ENCODE peak calls at places on chromosomes 12 and 14, in seven cellular contexts. N is left ventricle myocardium inferior; V is activated T-helper 2 cell treated with anti-CD3 and anti-CD28 coated beads, Interferon-gamma antibody, Interleukin-2, Interleukin-4, amounts not matched to agents 10 μg/mL and 5 μg/mL and 100 μg/mL, durations not matched to agents 14 hours and 24 hours and 36 hours; B is activated B cell treated with CpG ODN at 0.5 μM for 24 hours; X is left lobe of liver; R is brain microvascular endothelial cell; U is GM13976. Y is an unnamed sample.
A peak's percentile ranks its signal among the peaks of the same experiment; 100 is the strongest.

GRCh38 chr14:74952697-74953484 is 2.5 kb downstream of the PGF start:
- DNase-seq in N (no peak), V (no peak), B (no peak), X (no peak), R (no peak), U (no peak), Y (peak; percentile 72)

GRCh38 chr12:118842753-118843335 is 138.5 kb upstream of the SRRM4 start:
- DNase-seq in N (no peak), V (no peak), B (no peak), X (no peak), R (no peak), U (no peak), Y (no peak)

GRCh38 chr12:108423486-108423885 is 84.4 kb upstream of the CMKLR1 start:
- DNase-seq in N (no peak), V (no peak), B (no peak), X (no peak), R (no peak), U (no peak), Y (no peak)

GRCh38 chr12:118126119-118126757 is 9.7 kb upstream of the PEBP1 start:
- DNase-seq in N (peak; percentile 69), V (no peak), B (no peak), X (peak; percentile 94), R (no peak), U (no peak), Y (no peak)

GRCh38 chr12:76277480-76277879 is 70.7 kb downstream of the BBS10 start:
- DNase-seq in N (no peak), V (no peak), B (no peak), X (no peak), R (peak; percentile 59), U (no peak), Y (no peak)

GRCh38 chr12:105706321-105706972 is 376.0 kb downstream of the C12orf75 start:
- DNase-seq in N (no peak), V (no peak), B (no peak), X (no peak), R (peak; percentile 71), U (no peak), Y (peak; percentile 81)

GRCh38 chr12:98062464-98063245 is 452.7 kb upstream of the TMPO start:
- DNase-seq in N (no peak), V (no peak), B (no peak), X (no peak), R (no peak), U (no peak), Y (no peak)

GRCh38 chr14:101881426-101881825 is 82.9 kb upstream of the DYNC1H1 start:
- DNase-seq in N (no peak), V (no peak), B (no peak), X (no peak), R (no peak), U (no peak), Y (no peak)

GRCh38 chr12:2113501-2113912 is 60.7 kb downstream of the CACNA1C start:
- DNase-seq in N (peak; percentile 79), V (no peak), B (no peak), X (no peak), R (no peak), U (no peak), Y (peak; percentile 43)

GRCh38 chr12:8947737-8948136 is 1.7 kb downstream of the M6PR start:
- DNase-seq in N (no peak), V (no peak), B (no peak), X (no peak), R (no peak), U (no peak), Y (no peak)

GRCh38 chr12:95633671-95634465 is 82.6 kb upstream of the USP44 start:
- DNase-seq in N (no peak), V (no peak), B (no peak), X (no peak), R (no peak), U (no peak), Y (no peak)

GRCh38 chr12:101566318-101566717 is 28.5 kb upstream of the MYBPC1 start:
- DNase-seq in N (no peak), V (no peak), B (no peak), X (no peak), R (no peak), U (no peak), Y (no peak)

Y was measured in aorta.